ENCODE peak calls at places on chromosomes 12 and 14, in four cellular contexts. V, D, K and G are unnamed samples.

GRCh38 chr12:67593041-67593870 is 55.3 kb upstream of the DYRK2 start:
- DNase-seq in V (peak), D (no peak), K (no peak), G (no peak)

GRCh38 chr12:54415223-54415929 is 3.7 kb downstream of the ITGA5 start:
- DNase-seq in V (no peak), D (no peak), K (no peak), G (no peak)

GRCh38 chr12:23464241-23464812 is 485.1 kb downstream of the SOX5 start:
- DNase-seq in V (no peak), D (no peak), K (no peak), G (no peak)

GRCh38 chr14:102746568-102747438 is 30.4 kb upstream of the TRAF3 start:
- DNase-seq in V (no peak), D (no peak), K (no peak), G (no peak)

GRCh38 chr14:98889107-98889835 is 382.7 kb downstream of the BCL11B start:
- DNase-seq in V (no peak), D (peak), K (no peak), G (no peak)

GRCh38 chr14:88040141-88040540 is 35.2 kb downstream of the GPR65 start:
- DNase-seq in V (no peak), D (no peak), K (no peak), G (no peak)

GRCh38 chr12:4225571-4225970 is 48.0 kb upstream of the CCND2 start:
- DNase-seq in V (no peak), D (no peak), K (no peak), G (no peak)

GRCh38 chr12:126493366-126494108 is 1428.3 kb downstream of the AACS start:
- DNase-seq in V (no peak), D (no peak), K (no peak), G (no peak)

GRCh38 chr14:88791629-88792571 is 853 bp downstream of the EML5 start:
- DNase-seq in V (no peak), D (no peak), K (no peak), G (no peak)

GRCh38 chr12:4144676-4145075 is 128.9 kb upstream of the CCND2 start:
- DNase-seq in V (no peak), D (no peak), K (no peak), G (no peak)

GRCh38 chr14:99345472-99345871 is 73.5 kb upstream of the BCL11B start:
- DNase-seq in V (no peak), D (no peak), K (no peak), G (no peak)

GRCh38 chr12:75361408-75361807 is 26.9 kb downstream of the GLIPR1L1 start:
- DNase-seq in V (no peak), D (no peak), K (no peak), G (no peak)

GRCh38 chr12:75360920-75361319 is 26.4 kb downstream of the GLIPR1L1 start:
- DNase-seq in V (no peak), D (no peak), K (peak), G (no peak)

GRCh38 chr12:75364918-75365317 is 26.0 kb upstream of the GLIPR1L2 start:
- DNase-seq in V (no peak), D (no peak), K (no peak), G (no peak)

DNA sequence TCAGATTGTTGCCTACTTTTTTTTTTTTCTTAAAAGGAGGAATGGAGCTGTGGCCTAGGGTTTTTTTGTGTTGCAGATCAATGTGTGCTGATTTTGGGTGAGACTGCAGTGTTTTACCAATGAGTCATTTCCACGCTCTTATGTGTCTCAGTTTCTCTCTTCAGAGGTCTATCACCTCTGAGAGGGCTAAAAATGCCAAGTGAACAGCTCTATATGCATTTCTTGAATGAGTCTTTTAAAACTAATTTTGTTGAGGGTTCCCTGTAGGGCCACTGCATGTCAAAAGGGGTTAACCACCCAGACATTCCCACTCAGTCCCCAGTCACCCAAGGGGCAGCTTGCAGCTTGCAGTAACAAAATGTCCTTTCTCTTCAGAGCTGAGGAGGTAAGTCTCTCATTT is 24.3 kb upstream of the GLIPR1L2 start:
- DNase-seq in V (no peak), D (no peak), K (no peak), G (no peak)
- TF ChIP-seq EGR1 in V (no peak), D (no peak), K (no peak), G (no peak)

GRCh38 chr12:130710001-130710732 is 5.9 kb downstream of the RIMBP2 start:
- DNase-seq in V (no peak), D (no peak), K (no peak), G (no peak)
- TF ChIP-seq EGR1 in V (no peak), D (no peak), K (no peak), G (no peak)

GRCh38 chr12:27246141-27246540 is 2.1 kb downstream of the STK38L start:
- DNase-seq in V (no peak), D (no peak), K (no peak), G (no peak)

GRCh38 chr12:27244680-27245005 is 557 bp downstream of the STK38L start:
- DNase-seq in V (no peak), D (no peak), K (no peak), G (no peak)

GRCh38 chr12:27243804-27244679 is at the start of gene STK38L:
- DNase-seq in V (peak), D (peak), K (peak), G (peak)

GRCh38 chr12:27246774-27247173 is 2.7 kb downstream of the STK38L start:
- DNase-seq in V (no peak), D (no peak), K (no peak), G (no peak)

DNA sequence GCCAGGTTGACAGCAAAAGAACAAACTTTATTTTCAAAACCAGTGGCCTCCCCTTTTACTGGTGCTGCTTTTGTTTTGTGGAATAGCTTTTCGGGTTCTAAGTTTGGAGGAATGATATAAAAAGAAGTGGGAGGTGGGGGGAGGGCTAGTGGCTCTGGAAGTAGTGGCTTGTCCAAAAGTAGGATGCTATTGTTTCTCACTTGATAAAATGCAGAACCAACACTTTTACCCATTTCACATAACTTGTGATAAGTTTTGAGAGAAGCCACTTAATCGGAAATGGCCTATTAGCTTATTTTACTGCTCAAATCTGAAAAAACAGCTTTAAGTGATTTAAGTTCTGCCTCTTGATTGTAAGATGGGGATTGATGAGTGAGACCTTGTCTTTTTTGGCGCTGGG is 953 bp downstream of the STK38L start:
- DNase-seq in V (no peak), D (no peak), K (no peak), G (no peak)
- TF ChIP-seq EGR1 in V (no peak), D (no peak), K (no peak), G (no peak)

GRCh38 chr12:6254491-6254890 is 54.3 kb downstream of the CD9 start:
- DNase-seq in V (no peak), D (no peak), K (no peak), G (no peak)
- TF ChIP-seq EGR1 in V (no peak), D (no peak), K (no peak), G (no peak)

GRCh38 chr12:113329022-113329790 is 5.7 kb downstream of the SLC8B1 start:
- DNase-seq in V (no peak), D (no peak), K (no peak), G (no peak)
- TF ChIP-seq EGR1 in V (no peak), D (no peak), K (no peak), G (no peak)

DNA sequence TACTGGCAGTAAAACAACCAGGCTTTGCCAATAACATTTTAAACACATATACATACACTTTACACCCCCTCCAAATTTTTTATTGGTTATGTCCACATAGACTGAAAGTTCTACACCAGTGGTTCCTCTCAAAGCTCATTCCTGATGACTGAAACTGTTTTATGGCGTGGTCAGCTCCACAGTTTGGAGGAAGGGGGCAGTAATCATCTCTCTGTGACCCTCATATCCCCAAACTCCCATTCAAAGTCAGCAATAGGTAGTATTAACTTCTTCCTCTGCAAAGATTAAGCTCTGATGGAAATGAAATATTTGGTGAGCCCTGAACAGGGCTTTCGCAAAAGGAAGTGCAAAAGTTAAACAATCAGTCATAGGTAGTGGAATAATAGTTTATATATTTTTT is 55.3 kb upstream of the DAAM1 start:
- DNase-seq in V (no peak), D (no peak), K (no peak), G (no peak)
- TF ChIP-seq EGR1 in V (no peak), D (no peak), K (no peak), G (no peak)

GRCh38 chr12:15186593-15186992 is 34.6 kb downstream of the RERG start:
- DNase-seq in V (no peak), D (no peak), K (no peak), G (no peak)

GRCh38 chr12:15184484-15184883 is 36.7 kb downstream of the RERG start:
- DNase-seq in V (no peak), D (no peak), K (no peak), G (no peak)

GRCh38 chr12:15179672-15180071 is 41.5 kb downstream of the RERG start:
- DNase-seq in V (no peak), D (no peak), K (no peak), G (no peak)

GRCh38 chr12:15180325-15180724 is 40.9 kb downstream of the RERG start:
- DNase-seq in V (no peak), D (no peak), K (no peak), G (no peak)

DNA sequence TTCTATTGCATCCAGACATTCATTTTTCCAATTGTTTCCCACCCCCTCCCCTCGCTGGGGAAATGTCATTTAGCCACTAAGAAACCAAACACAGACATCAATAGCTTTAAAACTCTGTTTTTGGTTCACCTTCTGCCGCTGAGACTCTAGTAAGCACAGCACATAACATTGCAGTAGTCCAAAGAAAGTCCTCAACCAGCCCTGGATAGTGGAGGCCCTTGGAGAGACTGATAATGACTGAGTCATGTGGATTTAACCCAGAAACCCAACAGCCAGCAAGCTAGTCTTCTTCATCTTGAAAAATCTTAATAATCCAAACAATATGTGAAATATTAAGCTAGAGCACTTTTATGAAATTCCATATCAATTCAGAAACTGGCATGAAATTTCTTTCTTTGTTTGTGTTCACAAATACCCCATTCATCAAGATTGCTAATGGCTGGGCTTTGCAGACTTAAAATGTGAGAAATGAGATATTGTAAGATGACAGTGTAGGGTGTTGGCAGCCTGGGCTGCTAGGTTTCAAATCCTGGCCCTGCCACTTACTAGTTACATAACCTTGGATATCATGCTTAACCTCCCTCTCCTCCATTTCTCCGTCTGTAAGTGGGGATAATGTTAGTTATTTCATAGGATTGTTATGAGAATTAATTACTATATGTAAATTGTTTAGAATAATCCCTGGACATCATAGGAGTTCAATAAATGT is 40.1 kb downstream of the RERG start:
- DNase-seq in V (no peak), D (no peak), K (no peak), G (no peak)
- TF ChIP-seq EGR1 in V (no peak), D (no peak), K (no peak), G (no peak)

GRCh38 chr12:39626033-39626814 is 6.6 kb upstream of the ABCD2 start:
- DNase-seq in V (no peak), D (no peak), K (no peak), G (peak)

GRCh38 chr12:39620664-39621658 is 1.4 kb upstream of the ABCD2 start:
- DNase-seq in V (no peak), D (no peak), K (peak), G (no peak)

GRCh38 chr12:39621670-39622069 is 2.1 kb upstream of the ABCD2 start:
- DNase-seq in V (no peak), D (no peak), K (no peak), G (no peak)

GRCh38 chr12:39622306-39622705 is 2.7 kb upstream of the ABCD2 start:
- DNase-seq in V (no peak), D (no peak), K (no peak), G (no peak)

DNA sequence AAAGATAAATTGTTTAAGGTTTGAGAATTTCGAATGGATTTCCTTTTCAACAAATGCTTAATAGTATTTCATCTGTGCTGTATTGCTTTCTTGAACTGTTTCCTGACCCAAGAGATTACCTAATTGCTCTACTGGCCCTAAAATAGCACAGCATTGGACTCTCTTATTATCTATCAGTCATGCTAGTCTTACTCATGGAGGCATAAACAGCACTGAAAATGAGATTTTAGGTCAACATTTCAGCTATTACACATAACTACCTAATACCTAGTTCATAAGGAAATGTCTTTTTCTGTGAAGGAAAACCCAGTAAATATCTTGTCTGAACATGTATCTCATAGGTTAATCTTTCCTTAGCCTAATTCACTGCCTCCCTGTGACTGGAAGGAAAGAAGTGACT is 4.3 kb upstream of the ABCD2 start:
- DNase-seq in V (no peak), D (no peak), K (no peak), G (no peak)
- TF ChIP-seq EGR1 in V (no peak), D (no peak), K (no peak), G (no peak)